ENCODE peak calls at places on chromosomes 16 and 17, in six cellular contexts. J is GM13977, F is choroid plexus epithelial cell, I is endothelial cell, O is AG09319, N is GM20000. Y is an unnamed sample.

GRCh38 chr16:65336169-65336568 is 214.3 kb upstream of the CDH11 start:
- DNase-seq in I (no peak), O (peak), F (peak), N (no peak), J (no peak), Y (no peak)

GRCh38 chr16:81035398-81035974 is at the start of gene ATMIN:
- DNase-seq in I (peak), N (peak), O (peak), F (peak), J (peak), Y (peak)

GRCh38 chr16:71754108-71754507 is 29.6 kb upstream of the PHLPP2 start:
- DNase-seq in I (no peak), O (no peak), J (no peak), N (no peak), F (no peak), Y (no peak)

GRCh38 chr17:6524520-6524919 is 31.8 kb downstream of the PITPNM3 start:
- DNase-seq in F (no peak), N (no peak), I (no peak), J (no peak), O (no peak), Y (no peak)

GRCh38 chr16:75801307-75801706 is 75.0 kb upstream of the CPHXL start:
- DNase-seq in N (no peak), O (no peak), F (peak), I (no peak), J (no peak), Y (no peak)

GRCh38 chr16:53053967-53054669 is 673 bp upstream of the CHD9 start:
- DNase-seq in I (no peak), J (peak), F (peak), N (peak), O (no peak), Y (peak)

GRCh38 chr17:43814026-43814425 is 18.9 kb downstream of the MPP3 start:
- DNase-seq in N (no peak), F (no peak), J (no peak), I (no peak), O (no peak), Y (no peak)

GRCh38 chr17:50426814-50427787 is 1.1 kb downstream of the ACSF2 start:
- DNase-seq in I (peak), N (peak), O (no peak), J (peak), F (peak), Y (peak)

GRCh38 chr16:12708266-12708665 is 95.4 kb downstream of the CPPED1 start:
- DNase-seq in J (no peak), N (no peak), O (no peak), F (peak), I (no peak), Y (no peak)

GRCh38 chr17:83192161-83192788 is 112.9 kb downstream of the METRNL start:
- DNase-seq in O (no peak), J (no peak), F (no peak), I (no peak), N (no peak), Y (no peak)

GRCh38 chr16:7408700-7409340 is 76.2 kb downstream of the RBFOX1 start:
- DNase-seq in F (no peak), J (no peak), I (no peak), O (no peak), N (no peak), Y (no peak)

GRCh38 chr17:57875109-57876022 is 25.5 kb upstream of the MRPS23 start:
- DNase-seq in O (peak), J (no peak), F (peak), N (no peak), I (peak), Y (no peak)

GRCh38 chr17:37360632-37361031 is 15.2 kb upstream of the C17orf78 start:
- DNase-seq in I (no peak), J (no peak), F (no peak), O (no peak), N (no peak), Y (no peak)

GRCh38 chr16:65909310-65910050 is 457.0 kb upstream of the CDH5 start:
- DNase-seq in J (no peak), I (no peak), F (peak), N (no peak), O (no peak), Y (no peak)

GRCh38 chr16:83200005-83200779 is 573.4 kb downstream of the CDH13 start:
- DNase-seq in J (no peak), I (no peak), N (no peak), F (peak), O (no peak), Y (no peak)

GRCh38 chr17:4554441-4554996 is 665 bp downstream of the MYBBP1A start:
- DNase-seq in I (peak), N (no peak), J (no peak), F (no peak), O (no peak), Y (peak)

GRCh38 chr17:13520899-13521572 is 80.7 kb downstream of the HS3ST3A1 start:
- DNase-seq in F (peak), J (no peak), I (no peak), N (no peak), O (peak), Y (no peak)

GRCh38 chr17:19250421-19251141 is 13.4 kb downstream of the EPN2 start:
- DNase-seq in O (no peak), N (no peak), J (no peak), F (peak), I (no peak), Y (no peak)

GRCh38 chr17:73174126-73174525 is 9.3 kb downstream of the SSTR2 start:
- DNase-seq in J (no peak), O (no peak), I (no peak), N (no peak), F (no peak), Y (no peak)

GRCh38 chr16:74608944-74609343 is 2.0 kb upstream of the GLG1 start:
- DNase-seq in O (no peak), N (no peak), J (no peak), I (no peak), F (no peak), Y (peak)

GRCh38 chr16:3017262-3017805 is 649 bp downstream of the CLDN6 start:
- DNase-seq in N (no peak), I (no peak), F (no peak), O (no peak), J (no peak), Y (no peak)

GRCh38 chr16:57115504-57116182 is 23.3 kb downstream of the CPNE2 start:
- DNase-seq in J (no peak), F (peak), O (no peak), I (no peak), N (no peak), Y (no peak)

GRCh38 chr16:10979717-10980601 is 35.6 kb downstream of the CLEC16A start:
- DNase-seq in N (no peak), J (no peak), O (no peak), F (no peak), I (no peak), Y (no peak)

GRCh38 chr17:80949451-80950421 is 41.9 kb upstream of the CHMP6 start:
- DNase-seq in I (no peak), N (no peak), O (no peak), J (no peak), F (no peak), Y (no peak)

GRCh38 chr16:16020291-16020690 is 70.9 kb downstream of the ABCC1 start:
- DNase-seq in F (no peak), J (no peak), N (no peak), I (no peak), O (no peak), Y (no peak)

GRCh38 chr16:87826798-87827587 is 42.3 kb downstream of the SLC7A5 start:
- DNase-seq in F (no peak), O (no peak), N (no peak), I (no peak), J (no peak), Y (peak)

GRCh38 chr16:2428051-2428786 is 1.0 kb upstream of the CCNF start:
- DNase-seq in F (peak), N (peak), J (peak), O (no peak), I (peak), Y (peak)

GRCh38 chr17:17563530-17563929 is 28.0 kb downstream of the PEMT start:
- DNase-seq in F (no peak), N (no peak), J (no peak), O (no peak), I (no peak), Y (no peak)

GRCh38 chr17:79809530-79810137 is 12.8 kb upstream of the CBX8 start:
- DNase-seq in O (no peak), J (no peak), N (no peak), I (no peak), F (no peak), Y (no peak)

GRCh38 chr17:16908282-16908681 is 63.6 kb downstream of the TNFRSF13B start:
- DNase-seq in I (no peak), J (no peak), N (no peak), O (no peak), F (no peak), Y (no peak)

GRCh38 chr17:78240012-78240655 is 8.7 kb downstream of the TMEM235 start:
- DNase-seq in I (no peak), F (no peak), J (no peak), O (no peak), N (no peak), Y (no peak)

GRCh38 chr17:5562172-5562571 is 22.1 kb downstream of the NLRP1 start:
- DNase-seq in O (no peak), N (no peak), F (no peak), J (no peak), I (no peak), Y (no peak)

DNA sequence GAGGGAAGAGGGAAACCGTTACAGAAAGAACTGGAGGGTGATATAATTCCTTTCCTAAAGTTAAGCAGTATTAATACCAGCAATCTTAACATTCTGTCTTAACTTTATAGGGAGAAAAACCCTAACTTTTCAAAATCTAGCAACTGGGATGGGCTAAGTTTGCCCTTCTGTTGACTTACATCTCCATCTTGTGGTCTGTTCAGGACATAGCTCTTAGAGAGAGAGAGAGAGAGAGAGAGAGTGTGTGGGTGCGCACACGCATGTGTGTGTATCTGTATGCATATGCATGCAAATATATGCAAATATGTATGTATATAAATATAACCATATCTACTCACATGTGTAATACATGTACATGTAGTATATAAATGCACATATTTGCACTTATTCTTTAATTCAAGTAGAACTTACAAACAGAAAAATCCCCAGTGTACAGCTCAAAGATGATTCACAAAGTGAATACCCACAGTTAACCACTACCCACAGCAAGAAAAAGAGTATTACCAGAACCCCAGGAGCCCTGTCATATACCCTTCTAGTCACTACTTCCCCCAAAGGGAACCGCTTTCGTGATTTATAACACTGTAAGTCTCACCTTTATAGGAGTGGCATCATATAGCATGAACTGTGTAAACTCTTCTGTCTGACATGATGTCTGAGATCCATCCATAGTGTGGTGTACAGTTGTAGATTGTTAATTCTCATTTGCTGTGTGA is 46.4 kb downstream of the STX8 start:
- DNase-seq in N (peak), F (peak), O (no peak), I (no peak), J (peak), Y (peak)
- TF ChIP-seq CTCF in N (peak), F (peak), O (peak), I (peak), J (peak), Y (peak)

DNA sequence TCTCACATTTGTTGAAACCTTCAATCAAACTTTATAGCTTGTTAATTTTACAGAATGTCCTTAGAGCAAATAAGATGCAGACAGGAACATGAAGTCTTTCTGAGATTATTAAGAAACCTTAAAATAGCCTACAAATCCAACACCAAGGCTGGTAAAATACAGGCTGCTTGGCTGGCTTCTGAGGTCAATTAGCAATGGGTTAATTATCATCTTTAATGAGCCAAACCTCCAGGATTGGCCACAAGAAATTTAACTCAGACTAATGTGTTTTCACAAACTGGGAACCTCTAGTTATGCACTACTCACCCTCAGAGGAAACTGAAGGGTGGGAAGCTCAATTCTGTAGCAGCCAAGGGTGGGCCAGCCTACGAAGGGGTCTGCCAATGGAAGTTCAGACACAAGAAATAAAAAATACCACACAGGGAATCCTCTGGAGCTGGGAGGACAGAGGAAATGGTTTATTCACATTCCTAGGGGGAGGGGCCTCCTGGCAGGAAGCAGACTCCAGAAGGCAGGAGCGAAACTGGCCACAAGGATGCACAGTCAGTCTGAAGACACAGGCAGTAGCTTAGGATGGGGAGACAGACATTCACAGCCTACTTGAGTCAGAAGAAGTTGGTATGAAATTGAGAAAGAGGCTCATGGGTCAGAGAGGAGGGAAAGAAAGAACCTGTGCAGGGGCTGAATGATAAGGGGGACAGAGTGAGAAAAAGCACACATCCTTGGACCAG is 36.1 kb downstream of the HIC1 start:
- DNase-seq in N (no peak), I (peak), O (peak), F (peak), J (no peak), Y (no peak)
- TF ChIP-seq CTCF in N (no peak), I (no peak), O (peak), F (peak), J (no peak), Y (no peak)

GRCh38 chr16:86602521-86602920 is 24.2 kb downstream of the FOXL1 start:
- DNase-seq in O (no peak), J (no peak), F (no peak), I (no peak), N (no peak), Y (no peak)

GRCh38 chr16:86609115-86609514 is 30.8 kb downstream of the FOXL1 start:
- DNase-seq in O (peak), F (peak), I (no peak), J (no peak), N (no peak), Y (no peak)

GRCh38 chr16:86608301-86608747 is 30.0 kb downstream of the FOXL1 start:
- DNase-seq in N (no peak), J (no peak), I (no peak), F (no peak), O (no peak), Y (no peak)

GRCh38 chr16:86604436-86605220 is 26.3 kb downstream of the FOXL1 start:
- DNase-seq in I (no peak), O (no peak), F (no peak), N (peak), J (peak), Y (peak)

GRCh38 chr16:86605950-86606349 is 27.6 kb downstream of the FOXL1 start:
- DNase-seq in I (no peak), N (no peak), J (no peak), F (no peak), O (no peak), Y (no peak)
- TF ChIP-seq CTCF in I (no peak), N (no peak), J (no peak), F (no peak), O (no peak), Y (no peak)

DNA sequence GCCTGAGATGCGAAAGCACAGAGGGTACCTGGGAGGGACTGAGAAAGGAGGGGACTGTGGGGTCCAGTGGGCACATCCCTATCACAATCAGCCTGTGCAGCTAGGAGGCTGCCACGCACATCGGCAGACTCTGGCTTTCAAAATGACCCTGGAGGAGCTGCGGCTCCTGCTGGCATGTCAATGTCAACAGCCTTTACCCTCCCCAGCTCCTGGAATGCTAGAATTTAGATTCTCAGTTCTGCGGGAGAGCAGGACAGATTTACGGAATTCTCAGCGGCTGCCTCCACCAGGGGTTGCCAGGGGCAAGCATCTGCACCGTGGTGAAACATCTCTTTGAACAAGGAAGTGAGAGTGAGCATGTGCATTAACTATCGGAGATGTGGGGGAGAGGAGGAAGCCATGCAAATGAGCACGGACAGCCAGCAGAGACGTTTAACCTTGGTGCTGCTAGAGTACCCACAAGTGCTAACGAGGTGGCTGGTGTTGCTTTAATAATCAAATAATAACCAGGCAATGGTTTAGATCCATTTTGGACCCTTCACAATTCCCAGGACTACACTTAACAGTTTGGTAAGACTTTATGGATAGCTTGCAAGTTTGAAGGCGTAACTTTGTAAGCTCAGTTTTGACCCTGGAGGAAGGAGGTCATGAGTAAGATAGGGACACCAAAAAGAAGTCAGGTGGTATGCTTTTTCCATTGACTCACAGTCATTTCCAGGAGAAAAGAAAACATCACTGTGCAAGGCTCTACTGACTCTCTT is 54.1 kb downstream of the XYLT1 start:
- DNase-seq in I (no peak), N (peak), J (peak), O (no peak), F (peak), Y (peak)
- TF ChIP-seq CTCF in I (no peak), N (peak), J (peak), O (no peak), F (no peak), Y (peak)

Y was measured in activated CD8-positive, alpha-beta T cell treated with anti-CD3 and anti-CD28 coated beads for 36 hours.